ENCODE peak calls at places on chromosomes 3 and 15, in five cellular contexts. One of them, this sample, is unnamed.

GRCh38 chr15:69857686-69858391 is 239.9 kb downstream of the TLE3 start:
- DNase-seq in activated CD8-positive, alpha-beta memory T cell treated with anti-CD3 and anti-CD28 coated beads for 24 hours: peak; percentile 62
- DNase-seq in GM12865: no peak
- DNase-seq in GM13976: no peak
- DNase-seq in stimulated activated CD8-positive, alpha-beta memory T cell treated with anti-CD3 and anti-CD28 coated beads, Interleukin-15, amount 100 ng/mL, for 1 hour: no peak
- DNase-seq in this sample: no peak

GRCh38 chr3:174186339-174186984 is 672.7 kb upstream of the NAALADL2 start:
- DNase-seq in activated CD8-positive, alpha-beta memory T cell treated with anti-CD3 and anti-CD28 coated beads for 24 hours: no peak
- DNase-seq in GM12865: no peak
- DNase-seq in GM13976: no peak
- DNase-seq in stimulated activated CD8-positive, alpha-beta memory T cell treated with anti-CD3 and anti-CD28 coated beads, Interleukin-15, amount 100 ng/mL, for 1 hour: no peak
- DNase-seq in this sample: no peak

GRCh38 chr3:150727653-150728502 is 24.2 kb upstream of the ERICH6 start:
- DNase-seq in activated CD8-positive, alpha-beta memory T cell treated with anti-CD3 and anti-CD28 coated beads for 24 hours: no peak
- DNase-seq in GM12865: no peak
- DNase-seq in GM13976: no peak
- DNase-seq in stimulated activated CD8-positive, alpha-beta memory T cell treated with anti-CD3 and anti-CD28 coated beads, Interleukin-15, amount 100 ng/mL, for 1 hour: no peak
- DNase-seq in this sample: no peak

GRCh38 chr15:66707310-66708160 is 5.5 kb downstream of the SMAD6 start:
- DNase-seq in activated CD8-positive, alpha-beta memory T cell treated with anti-CD3 and anti-CD28 coated beads for 24 hours: no peak
- DNase-seq in GM12865: no peak
- DNase-seq in GM13976: no peak
- DNase-seq in stimulated activated CD8-positive, alpha-beta memory T cell treated with anti-CD3 and anti-CD28 coated beads, Interleukin-15, amount 100 ng/mL, for 1 hour: no peak
- DNase-seq in this sample: no peak

GRCh38 chr3:151751161-151751560 is 17.4 kb downstream of the AADACL2 start:
- DNase-seq in activated CD8-positive, alpha-beta memory T cell treated with anti-CD3 and anti-CD28 coated beads for 24 hours: no peak
- DNase-seq in GM12865: no peak
- DNase-seq in GM13976: no peak
- DNase-seq in stimulated activated CD8-positive, alpha-beta memory T cell treated with anti-CD3 and anti-CD28 coated beads, Interleukin-15, amount 100 ng/mL, for 1 hour: no peak
- DNase-seq in this sample: peak; percentile 69

GRCh38 chr3:53224026-53224425 is 31.8 kb downstream of the TKT start:
- DNase-seq in activated CD8-positive, alpha-beta memory T cell treated with anti-CD3 and anti-CD28 coated beads for 24 hours: no peak
- DNase-seq in GM12865: no peak
- DNase-seq in GM13976: no peak
- DNase-seq in stimulated activated CD8-positive, alpha-beta memory T cell treated with anti-CD3 and anti-CD28 coated beads, Interleukin-15, amount 100 ng/mL, for 1 hour: no peak
- DNase-seq in this sample: no peak

GRCh38 chr15:59536553-59536952 is 75.0 kb upstream of the GCNT3 start:
- DNase-seq in activated CD8-positive, alpha-beta memory T cell treated with anti-CD3 and anti-CD28 coated beads for 24 hours: no peak
- DNase-seq in GM12865: no peak
- DNase-seq in GM13976: no peak
- DNase-seq in stimulated activated CD8-positive, alpha-beta memory T cell treated with anti-CD3 and anti-CD28 coated beads, Interleukin-15, amount 100 ng/mL, for 1 hour: no peak
- DNase-seq in this sample: no peak

GRCh38 chr3:131140891-131141290 is 114.2 kb downstream of the NEK11 start:
- DNase-seq in activated CD8-positive, alpha-beta memory T cell treated with anti-CD3 and anti-CD28 coated beads for 24 hours: no peak
- DNase-seq in GM12865: no peak
- DNase-seq in GM13976: no peak
- DNase-seq in stimulated activated CD8-positive, alpha-beta memory T cell treated with anti-CD3 and anti-CD28 coated beads, Interleukin-15, amount 100 ng/mL, for 1 hour: no peak
- DNase-seq in this sample: no peak

GRCh38 chr3:154901263-154901662 is 178.9 kb upstream of the MME start:
- DNase-seq in activated CD8-positive, alpha-beta memory T cell treated with anti-CD3 and anti-CD28 coated beads for 24 hours: no peak
- DNase-seq in GM12865: no peak
- DNase-seq in GM13976: no peak
- DNase-seq in stimulated activated CD8-positive, alpha-beta memory T cell treated with anti-CD3 and anti-CD28 coated beads, Interleukin-15, amount 100 ng/mL, for 1 hour: no peak
- DNase-seq in this sample: no peak

GRCh38 chr15:52706091-52706490 is 26.9 kb upstream of the ATOSA start:
- DNase-seq in activated CD8-positive, alpha-beta memory T cell treated with anti-CD3 and anti-CD28 coated beads for 24 hours: no peak
- DNase-seq in GM12865: no peak
- DNase-seq in GM13976: no peak
- DNase-seq in stimulated activated CD8-positive, alpha-beta memory T cell treated with anti-CD3 and anti-CD28 coated beads, Interleukin-15, amount 100 ng/mL, for 1 hour: no peak
- DNase-seq in this sample: peak; percentile 46

GRCh38 chr15:77784361-77785292 is 151.9 kb upstream of the LINGO1 start:
- DNase-seq in activated CD8-positive, alpha-beta memory T cell treated with anti-CD3 and anti-CD28 coated beads for 24 hours: no peak
- DNase-seq in GM12865: peak; percentile 18
- DNase-seq in GM13976: peak; percentile 77
- DNase-seq in stimulated activated CD8-positive, alpha-beta memory T cell treated with anti-CD3 and anti-CD28 coated beads, Interleukin-15, amount 100 ng/mL, for 1 hour: no peak
- DNase-seq in this sample: no peak

GRCh38 chr3:87206070-87206469 is 21.0 kb upstream of the CHMP2B start:
- DNase-seq in activated CD8-positive, alpha-beta memory T cell treated with anti-CD3 and anti-CD28 coated beads for 24 hours: no peak
- DNase-seq in GM12865: no peak
- DNase-seq in GM13976: no peak
- DNase-seq in stimulated activated CD8-positive, alpha-beta memory T cell treated with anti-CD3 and anti-CD28 coated beads, Interleukin-15, amount 100 ng/mL, for 1 hour: no peak
- DNase-seq in this sample: peak; percentile 91

GRCh38 chr3:10766049-10766705 is 49.9 kb upstream of the SLC6A11 start:
- DNase-seq in activated CD8-positive, alpha-beta memory T cell treated with anti-CD3 and anti-CD28 coated beads for 24 hours: no peak
- DNase-seq in GM12865: no peak
- DNase-seq in GM13976: no peak
- DNase-seq in stimulated activated CD8-positive, alpha-beta memory T cell treated with anti-CD3 and anti-CD28 coated beads, Interleukin-15, amount 100 ng/mL, for 1 hour: no peak
- DNase-seq in this sample: no peak

GRCh38 chr15:63156708-63157065 is 590 bp downstream of the RPS27L start:
- DNase-seq in activated CD8-positive, alpha-beta memory T cell treated with anti-CD3 and anti-CD28 coated beads for 24 hours: peak; percentile 62
- DNase-seq in GM12865: peak; percentile 58
- DNase-seq in GM13976: peak; percentile 46
- DNase-seq in stimulated activated CD8-positive, alpha-beta memory T cell treated with anti-CD3 and anti-CD28 coated beads, Interleukin-15, amount 100 ng/mL, for 1 hour: no peak
- DNase-seq in this sample: peak; percentile 52

GRCh38 chr3:170692720-170693119 is 106.8 kb upstream of the SLC7A14 start:
- DNase-seq in activated CD8-positive, alpha-beta memory T cell treated with anti-CD3 and anti-CD28 coated beads for 24 hours: no peak
- DNase-seq in GM12865: no peak
- DNase-seq in GM13976: no peak
- DNase-seq in stimulated activated CD8-positive, alpha-beta memory T cell treated with anti-CD3 and anti-CD28 coated beads, Interleukin-15, amount 100 ng/mL, for 1 hour: no peak
- DNase-seq in this sample: peak; percentile 77

GRCh38 chr3:103126111-103126510 is 691.3 kb downstream of the ZPLD1 start:
- DNase-seq in activated CD8-positive, alpha-beta memory T cell treated with anti-CD3 and anti-CD28 coated beads for 24 hours: no peak
- DNase-seq in GM12865: peak; percentile 2
- DNase-seq in GM13976: no peak
- DNase-seq in stimulated activated CD8-positive, alpha-beta memory T cell treated with anti-CD3 and anti-CD28 coated beads, Interleukin-15, amount 100 ng/mL, for 1 hour: no peak
- DNase-seq in this sample: no peak

GRCh38 chr15:101167791-101168462 is 83.9 kb downstream of the CHSY1 start:
- DNase-seq in activated CD8-positive, alpha-beta memory T cell treated with anti-CD3 and anti-CD28 coated beads for 24 hours: peak; percentile 71
- DNase-seq in GM12865: peak; percentile 26
- DNase-seq in GM13976: no peak
- DNase-seq in stimulated activated CD8-positive, alpha-beta memory T cell treated with anti-CD3 and anti-CD28 coated beads, Interleukin-15, amount 100 ng/mL, for 1 hour: peak; percentile 31
- DNase-seq in this sample: peak; percentile 87

GRCh38 chr15:91874992-91875651 is 21.6 kb downstream of the SLCO3A1 start:
- DNase-seq in activated CD8-positive, alpha-beta memory T cell treated with anti-CD3 and anti-CD28 coated beads for 24 hours: no peak
- DNase-seq in GM12865: no peak
- DNase-seq in GM13976: no peak
- DNase-seq in stimulated activated CD8-positive, alpha-beta memory T cell treated with anti-CD3 and anti-CD28 coated beads, Interleukin-15, amount 100 ng/mL, for 1 hour: no peak
- DNase-seq in this sample: no peak

GRCh38 chr3:38458796-38459498 is 5.3 kb downstream of the ACVR2B start:
- DNase-seq in activated CD8-positive, alpha-beta memory T cell treated with anti-CD3 and anti-CD28 coated beads for 24 hours: no peak
- DNase-seq in GM12865: no peak
- DNase-seq in GM13976: peak; percentile 19
- DNase-seq in stimulated activated CD8-positive, alpha-beta memory T cell treated with anti-CD3 and anti-CD28 coated beads, Interleukin-15, amount 100 ng/mL, for 1 hour: no peak
- DNase-seq in this sample: peak; percentile 67

GRCh38 chr15:36501063-36501678 is 78.3 kb upstream of the CDIN1 start:
- DNase-seq in activated CD8-positive, alpha-beta memory T cell treated with anti-CD3 and anti-CD28 coated beads for 24 hours: no peak
- DNase-seq in GM12865: peak; percentile 77
- DNase-seq in GM13976: peak; percentile 33
- DNase-seq in stimulated activated CD8-positive, alpha-beta memory T cell treated with anti-CD3 and anti-CD28 coated beads, Interleukin-15, amount 100 ng/mL, for 1 hour: no peak
- DNase-seq in this sample: peak; percentile 63

GRCh38 chr3:29420106-29420505 is 139.2 kb downstream of the RBMS3 start:
- DNase-seq in activated CD8-positive, alpha-beta memory T cell treated with anti-CD3 and anti-CD28 coated beads for 24 hours: no peak
- DNase-seq in GM12865: no peak
- DNase-seq in GM13976: no peak
- DNase-seq in stimulated activated CD8-positive, alpha-beta memory T cell treated with anti-CD3 and anti-CD28 coated beads, Interleukin-15, amount 100 ng/mL, for 1 hour: no peak
- DNase-seq in this sample: no peak

GRCh38 chr3:25502233-25502632 is 74.2 kb downstream of the RARB start:
- DNase-seq in activated CD8-positive, alpha-beta memory T cell treated with anti-CD3 and anti-CD28 coated beads for 24 hours: no peak
- DNase-seq in GM12865: no peak
- DNase-seq in GM13976: no peak
- DNase-seq in stimulated activated CD8-positive, alpha-beta memory T cell treated with anti-CD3 and anti-CD28 coated beads, Interleukin-15, amount 100 ng/mL, for 1 hour: no peak
- DNase-seq in this sample: no peak

GRCh38 chr3:134937256-134938023 is 142.4 kb downstream of the EPHB1 start:
- DNase-seq in activated CD8-positive, alpha-beta memory T cell treated with anti-CD3 and anti-CD28 coated beads for 24 hours: no peak
- DNase-seq in GM12865: no peak
- DNase-seq in GM13976: no peak
- DNase-seq in stimulated activated CD8-positive, alpha-beta memory T cell treated with anti-CD3 and anti-CD28 coated beads, Interleukin-15, amount 100 ng/mL, for 1 hour: no peak
- DNase-seq in this sample: no peak